ENCODE peak calls at places on chromosome 11, in seven cellular contexts. H, W, S, T, G, U and V are unnamed samples. For H3K4me1 and H3K36me3, the result is how much of the 10 kb centered on the place peaks cover.

GRCh38 chr11:111355956-111356659 is 23.0 kb downstream of the POU2AF1 start:
- DNase-seq in H (no peak), W (no peak), S (no peak), T (no peak), G (no peak), U (no peak), V (no peak)

GRCh38 chr11:97259434-97259833 is 869.6 kb downstream of the JRKL start:
- DNase-seq in H (no peak), W (no peak), S (no peak), T (no peak), G (no peak), U (no peak), V (no peak)

GRCh38 chr11:69075421-69076128 is 26.8 kb downstream of the TPCN2 start:
- DNase-seq in H (peak), W (peak), S (no peak), T (peak), G (peak), U (peak), V (peak)

GRCh38 chr11:11535611-11536010 is 86.2 kb downstream of the GALNT18 start:
- DNase-seq in H (no peak), W (no peak), S (no peak), T (peak), G (no peak), U (no peak), V (no peak)

GRCh38 chr11:96969251-96969650 is 579.4 kb downstream of the JRKL start:
- DNase-seq in H (no peak), W (no peak), S (no peak), T (no peak), G (no peak), U (no peak), V (no peak)

GRCh38 chr11:122634507-122634906 is 21.0 kb upstream of the UBASH3B start:
- DNase-seq in H (no peak), W (no peak), S (no peak), T (peak), G (peak), U (peak), V (no peak)

GRCh38 chr11:73563539-73564200 is 34.2 kb downstream of the FAM168A start:
- DNase-seq in H (no peak), W (no peak), S (no peak), T (no peak), G (no peak), U (no peak), V (no peak)

GRCh38 chr11:105000167-105000566 is 22.8 kb downstream of the CASP5 start:
- DNase-seq in H (no peak), W (no peak), S (no peak), T (no peak), G (no peak), U (no peak), V (no peak)

GRCh38 chr11:74849525-74850391 is 99.1 kb downstream of the XRRA1 start:
- DNase-seq in H (peak), W (no peak), S (no peak), T (peak), G (no peak), U (no peak), V (no peak)

GRCh38 chr11:8092587-8093424 is 11.8 kb downstream of the TUB start:
- DNase-seq in H (peak), W (no peak), S (no peak), T (peak), G (peak), U (peak), V (no peak)

GRCh38 chr11:23947883-23948282 is 549.0 kb upstream of the LUZP2 start:
- DNase-seq in H (no peak), W (no peak), S (no peak), T (no peak), G (no peak), U (no peak), V (no peak)

GRCh38 chr11:567629-568258 is 7.0 kb downstream of the RASSF7 start:
- DNase-seq in H (no peak), W (no peak), S (no peak), T (no peak), G (no peak), U (no peak), V (no peak)

GRCh38 chr11:131178020-131178419 is 192.4 kb upstream of the NTM start:
- DNase-seq in H (no peak), W (no peak), S (no peak), T (no peak), G (no peak), U (no peak), V (no peak)

GRCh38 chr11:86919557-86920210 is 35.5 kb downstream of the FZD4 start:
- DNase-seq in H (no peak), W (no peak), S (no peak), T (no peak), G (no peak), U (no peak), V (no peak)

GRCh38 chr11:78202733-78203167 is 14.0 kb downstream of the USP35 start:
- DNase-seq in H (no peak), W (no peak), S (no peak), T (no peak), G (no peak), U (no peak), V (peak)

GRCh38 chr11:107757661-107758060 is 45.8 kb upstream of the SLN start:
- DNase-seq in H (no peak), W (no peak), S (no peak), T (no peak), G (no peak), U (no peak), V (no peak)

GRCh38 chr11:130124096-130124495 is 35.5 kb upstream of the ST14 start:
- DNase-seq in H (peak), W (peak), S (peak), T (peak), G (peak), U (no peak), V (no peak)

GRCh38 chr11:70486731-70487130 is 88.4 kb downstream of the CTTN start:
- DNase-seq in H (no peak), W (no peak), S (no peak), T (no peak), G (no peak), U (no peak), V (no peak)

GRCh38 chr11:35151896-35152295 is 12.9 kb downstream of the CD44 start:
- DNase-seq in H (no peak), W (no peak), S (no peak), T (no peak), G (no peak), U (no peak), V (no peak)

GRCh38 chr11:10674440-10674855 is 19.1 kb downstream of the IRAG1 start:
- DNase-seq in H (no peak), W (peak), S (no peak), T (no peak), G (no peak), U (no peak), V (no peak)

GRCh38 chr11:130449996-130450419 is 1.6 kb downstream of the ADAMTS15 start:
- DNase-seq in H (peak), W (peak), S (peak), T (peak), G (peak), U (peak), V (peak)

GRCh38 chr11:10150800-10151199 is 143.2 kb downstream of the SBF2 start:
- DNase-seq in H (no peak), W (no peak), S (no peak), T (no peak), G (no peak), U (no peak), V (no peak)

DNA sequence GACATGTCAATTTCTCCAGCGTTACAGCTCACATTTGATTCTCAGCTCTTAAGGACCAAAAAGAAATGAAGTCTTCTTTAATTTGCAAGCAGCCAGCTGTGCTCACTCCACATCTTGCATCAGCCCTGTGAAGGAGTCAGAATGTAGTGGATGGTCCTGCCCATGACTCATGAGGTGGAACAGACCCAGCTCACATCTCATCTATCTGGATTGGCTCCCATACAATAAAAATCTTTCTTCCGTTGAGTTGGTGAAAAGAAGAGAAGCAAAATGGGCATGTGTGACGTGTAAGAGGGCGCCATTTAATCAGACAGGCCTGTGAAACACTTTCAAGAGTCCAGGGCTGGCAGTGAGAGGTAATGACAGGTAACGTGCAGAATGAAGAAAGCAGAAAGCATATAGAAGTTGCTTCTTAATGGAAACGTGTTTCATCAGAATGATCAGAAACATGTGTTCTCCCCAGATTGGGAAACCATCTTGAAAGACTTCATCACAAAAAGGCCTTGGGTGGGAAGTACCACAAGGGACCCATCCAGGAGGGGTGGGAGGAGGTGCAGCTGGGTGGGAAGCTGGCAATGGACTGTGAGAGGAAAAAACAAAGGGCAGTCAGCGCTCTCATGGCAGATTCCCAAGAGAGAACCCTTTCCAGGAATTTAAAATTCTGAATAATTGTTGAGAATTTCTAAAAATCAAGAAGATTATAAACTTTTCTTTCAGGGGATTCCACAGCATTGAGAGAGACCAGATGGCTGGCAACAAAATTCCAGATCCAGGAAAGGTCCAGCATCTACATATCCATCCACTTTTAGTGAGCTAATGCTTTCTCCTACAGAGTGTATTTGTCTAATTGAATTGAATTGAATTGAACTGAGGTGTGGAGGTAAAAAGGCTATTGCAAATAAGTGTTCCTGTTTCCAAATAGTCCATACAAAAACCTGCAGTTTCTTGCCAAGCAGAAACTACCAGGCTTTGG is 57.0 kb downstream of the ETS1 start:
- DNase-seq in H (peak), W (no peak), S (no peak), T (peak), G (peak), U (no peak), V (no peak)
- H3K4me1 ChIP-seq in H (under half), W (under half), S (under half), T (under half), G (under half), U (under half), V (under half)

GRCh38 chr11:62925745-62926668 is 4.8 kb upstream of the CHRM1 start:
- DNase-seq in H (no peak), W (no peak), S (peak), T (no peak), G (no peak), U (no peak), V (no peak)

GRCh38 chr11:62923634-62924411 is 2.7 kb upstream of the CHRM1 start:
- DNase-seq in H (no peak), W (no peak), S (peak), T (no peak), G (no peak), U (no peak), V (peak)

GRCh38 chr11:62925308-62925707 is 4.1 kb upstream of the CHRM1 start:
- DNase-seq in H (no peak), W (no peak), S (no peak), T (no peak), G (no peak), U (no peak), V (no peak)

GRCh38 chr11:62928011-62928410 is 6.8 kb upstream of the CHRM1 start:
- DNase-seq in H (no peak), W (no peak), S (no peak), T (no peak), G (no peak), U (no peak), V (no peak)

DNA sequence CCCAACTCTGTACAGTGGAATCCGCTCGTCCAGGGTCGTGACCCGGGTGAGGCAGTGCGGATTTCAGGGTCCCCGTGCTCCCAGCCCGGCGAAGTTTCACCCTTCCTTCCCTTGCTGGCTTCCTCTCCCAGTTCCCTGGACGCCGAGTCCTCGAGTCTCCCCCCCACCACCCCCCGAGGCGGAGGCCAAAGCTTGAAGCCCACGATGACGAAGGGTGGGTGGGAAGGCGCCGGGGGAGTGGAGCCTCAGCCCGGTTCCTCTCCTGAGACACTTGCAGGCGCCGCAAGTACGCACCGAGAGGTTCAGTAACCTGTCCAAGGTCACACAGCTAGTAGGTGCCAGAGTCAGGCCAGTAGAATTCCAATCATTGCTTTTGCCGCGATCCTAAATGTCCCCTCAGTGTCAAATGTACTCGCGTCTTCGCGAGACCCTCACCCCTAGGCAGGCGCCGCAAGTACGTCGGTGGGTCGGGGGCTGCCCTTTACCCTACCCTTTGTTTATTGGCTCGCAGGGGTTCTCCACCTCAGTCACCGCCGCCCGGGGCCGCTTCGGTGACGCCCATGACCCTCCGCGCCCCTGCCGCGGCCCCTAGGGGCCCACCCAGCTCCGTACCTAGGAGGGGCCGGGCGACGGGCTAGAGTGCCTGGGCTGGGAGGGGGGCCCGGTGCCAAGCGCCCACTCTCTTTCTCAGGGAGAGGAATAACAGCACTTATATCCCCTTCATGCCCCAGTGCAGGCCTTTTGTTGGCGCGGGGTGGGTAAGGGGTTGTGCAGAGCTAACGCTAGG is 5.7 kb upstream of the CHRM1 start:
- DNase-seq in H (no peak), W (no peak), S (no peak), T (no peak), G (no peak), U (no peak), V (no peak)
- H3K4me3 ChIP-seq in H (peak), W (peak), S (no peak), T (peak), G (no peak), U (no peak), V (peak)

DNA sequence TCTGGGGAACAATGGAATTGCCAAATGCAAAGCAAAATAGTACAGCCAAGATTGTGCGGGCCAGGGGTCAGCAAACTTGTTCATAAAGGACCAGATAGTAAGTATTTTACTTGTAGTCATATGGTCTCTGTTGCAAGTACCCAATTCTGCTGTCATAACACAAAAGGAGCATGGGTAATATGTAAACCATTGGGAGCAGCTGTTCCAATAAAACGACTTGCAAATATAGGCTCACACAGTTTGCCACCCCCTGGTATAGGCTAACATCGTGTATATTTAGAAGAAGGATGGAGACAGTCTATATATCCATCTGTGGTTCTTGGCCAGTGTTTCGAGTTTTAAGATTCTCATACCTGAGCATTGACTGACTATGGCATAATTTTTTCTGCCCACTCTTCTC is 15.6 kb downstream of the SDHAF2 start:
- DNase-seq in H (no peak), W (no peak), S (no peak), T (no peak), G (no peak), U (no peak), V (no peak)
- H3K36me3 ChIP-seq in H (under half), W (under half), S (half or more), T (half or more), G (under half), U (under half), V (under half)

GRCh38 chr11:21931436-21932101 is 261.3 kb upstream of the ANO5 start:
- DNase-seq in H (no peak), W (no peak), S (no peak), T (no peak), G (no peak), U (no peak), V (no peak)
- H3K4me1 ChIP-seq in H (under half), W (under half), S (under half), T (under half), G (under half), U (under half), V (under half)

GRCh38 chr11:81192516-81192915 is 1541.1 kb downstream of the FAM181B start:
- DNase-seq in H (no peak), W (no peak), S (no peak), T (no peak), G (no peak), U (no peak), V (no peak)
- H3K4me3 ChIP-seq in H (no peak), W (no peak), S (no peak), T (no peak), G (no peak), U (no peak), V (no peak)

GRCh38 chr11:126341760-126342161 is 13.7 kb upstream of the ST3GAL4 start:
- DNase-seq in H (no peak), W (no peak), S (no peak), T (peak), G (no peak), U (no peak), V (no peak)
- H3K36me3 ChIP-seq in H (under half), W (under half), S (under half), T (half or more), G (under half), U (under half), V (under half)

GRCh38 chr11:76602431-76602861 is 68.1 kb downstream of the LRRC32 start:
- DNase-seq in H (no peak), W (no peak), S (no peak), T (peak), G (peak), U (peak), V (peak)
- H3K4me1 ChIP-seq in H (under half), W (under half), S (under half), T (under half), G (under half), U (under half), V (under half)

GRCh38 chr11:2445107-2445947 is 519 bp downstream of the KCNQ1 start:
- DNase-seq in H (no peak), W (no peak), S (peak), T (peak), G (no peak), U (peak), V (no peak)
- H3K4me3 ChIP-seq in H (peak), W (peak), S (peak), T (peak), G (peak), U (peak), V (peak)

GRCh38 chr11:33410086-33410765 is 153.0 kb downstream of the HIPK3 start:
- DNase-seq in H (no peak), W (no peak), S (no peak), T (no peak), G (no peak), U (no peak), V (no peak)

GRCh38 chr11:33403344-33403743 is 146.2 kb downstream of the HIPK3 start:
- DNase-seq in H (no peak), W (no peak), S (no peak), T (no peak), G (no peak), U (no peak), V (no peak)

GRCh38 chr11:33402066-33402465 is 144.9 kb downstream of the HIPK3 start:
- DNase-seq in H (no peak), W (no peak), S (no peak), T (no peak), G (no peak), U (no peak), V (no peak)

GRCh38 chr11:33411751-33412150 is 154.6 kb downstream of the HIPK3 start:
- DNase-seq in H (no peak), W (no peak), S (no peak), T (no peak), G (no peak), U (no peak), V (no peak)

DNA sequence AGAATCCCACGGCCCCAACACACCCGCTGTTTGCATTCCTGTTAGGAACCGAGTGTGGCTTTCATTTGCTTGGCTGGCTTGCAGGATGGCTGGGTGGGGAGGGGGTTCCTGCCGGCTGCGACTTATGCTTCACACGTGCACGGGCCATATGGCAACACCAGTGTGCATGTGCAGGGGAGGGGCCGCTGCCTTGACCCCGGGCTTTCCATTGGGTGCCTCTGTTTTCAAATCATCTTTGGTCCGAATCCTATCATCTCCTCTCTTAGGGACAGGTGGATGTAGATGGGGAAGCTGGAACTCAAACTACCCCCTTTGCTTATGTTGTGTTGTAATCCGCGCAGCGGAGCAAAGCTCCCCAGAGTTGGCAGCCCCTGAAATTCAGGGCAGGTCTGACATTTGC is 149.1 kb downstream of the HIPK3 start:
- DNase-seq in H (no peak), W (no peak), S (no peak), T (no peak), G (no peak), U (no peak), V (no peak)
- H3K36me3 ChIP-seq in H (under half), W (under half), S (under half), T (under half), G (under half), U (under half), V (under half)